ENCODE peak calls at places on chromosome 10, in ten cellular contexts. X is spleen; J is CD8-positive, alpha-beta memory T cell; H is neural progenitor cell; L is H1; S is fibroblast of lung; D is sigmoid colon; E is Panc1; T is adrenal gland; A is SJSA1. K is an unnamed sample. For H3K36me3, the result is how much of the 10 kb centered on the place peaks cover.

GRCh38 chr10:123741146-123741545 is 75.0 kb downstream of the GPR26 start:
- DNase-seq in H (no peak), X (no peak), E (no peak), S (no peak), L (no peak), A (no peak), D (no peak), J (no peak), T (no peak), K (no peak)

GRCh38 chr10:61471491-61471890 is 18.3 kb upstream of the TMEM26 start:
- DNase-seq in D (no peak), X (no peak), T (no peak), S (peak), L (no peak), J (no peak), E (no peak), A (no peak), H (no peak), K (no peak)

GRCh38 chr10:3102721-3103410 is 35.5 kb downstream of the PFKP start:
- DNase-seq in D (peak), X (no peak), J (no peak), L (no peak), S (peak), T (no peak), H (no peak), E (no peak), A (peak), K (no peak)

GRCh38 chr10:8312079-8312478 is 257.6 kb downstream of the GATA3 start:
- DNase-seq in A (no peak), D (no peak), S (peak), T (no peak), X (no peak), J (no peak), E (no peak), L (no peak), H (no peak), K (no peak)

GRCh38 chr10:21496285-21497176 is 29.0 kb downstream of the SKIDA1 start:
- DNase-seq in D (peak), E (no peak), S (peak), H (peak), X (peak), A (peak), L (no peak), J (peak), T (peak), K (peak)

GRCh38 chr10:93313798-93314197 is 168.3 kb downstream of the MYOF start:
- DNase-seq in T (no peak), D (no peak), E (no peak), H (no peak), L (no peak), X (no peak), J (no peak), S (peak), A (peak), K (no peak)

GRCh38 chr10:61417661-61418060 is 35.5 kb downstream of the TMEM26 start:
- DNase-seq in X (no peak), E (no peak), H (no peak), J (no peak), L (no peak), A (no peak), S (no peak), D (no peak), T (no peak), K (no peak)

GRCh38 chr10:75117996-75118395 is 6.5 kb downstream of the SAMD8 start:
- DNase-seq in S (no peak), H (no peak), E (no peak), T (no peak), L (no peak), J (no peak), D (no peak), A (no peak), X (no peak), K (no peak)

GRCh38 chr10:47447209-47447608 is 36.7 kb downstream of the ANXA8 start:
- DNase-seq in X (no peak), L (no peak), A (no peak), S (no peak), D (no peak), T (no peak), H (no peak), E (no peak), J (no peak), K (no peak)

GRCh38 chr10:26296351-26296750 is 79.8 kb downstream of the GAD2 start:
- DNase-seq in A (no peak), L (no peak), T (no peak), E (no peak), D (no peak), J (no peak), H (no peak), X (no peak), S (no peak), K (no peak)

GRCh38 chr10:36634916-36635315 is 490.5 kb upstream of the ANKRD30A start:
- DNase-seq in D (no peak), T (no peak), S (peak), X (no peak), L (no peak), E (no peak), H (no peak), J (no peak), A (peak), K (no peak)

GRCh38 chr10:45526309-45526708 is 146.3 kb downstream of the ZFAND4 start:
- DNase-seq in L (no peak), A (no peak), D (no peak), X (no peak), H (no peak), T (no peak), E (no peak), S (no peak), J (no peak), K (peak)

GRCh38 chr10:63058236-63058635 is 74.9 kb upstream of the NRBF2 start:
- DNase-seq in L (no peak), E (no peak), H (no peak), D (no peak), A (no peak), S (no peak), J (no peak), T (no peak), X (no peak), K (no peak)

GRCh38 chr10:44382981-44383748 is 1.7 kb downstream of the CXCL12 start:
- DNase-seq in S (no peak), L (no peak), E (no peak), X (peak), H (peak), T (no peak), D (peak), J (no peak), A (no peak), K (peak)

GRCh38 chr10:98467506-98468318 is 21.0 kb upstream of the HPS1 start:
- DNase-seq in D (peak), T (peak), E (peak), H (peak), J (peak), L (peak), A (peak), S (peak), X (peak), K (peak)

GRCh38 chr10:6348091-6348862 is 145.5 kb downstream of the PFKFB3 start:
- DNase-seq in D (no peak), X (peak), A (peak), T (peak), E (no peak), L (no peak), H (no peak), J (peak), S (peak), K (peak)

GRCh38 chr10:6321880-6322279 is 119.1 kb downstream of the PFKFB3 start:
- DNase-seq in A (peak), J (no peak), T (no peak), L (no peak), H (no peak), E (no peak), S (peak), D (no peak), X (no peak), K (no peak)

GRCh38 chr10:100737359-100738054 is 7.9 kb upstream of the PAX2 start:
- DNase-seq in A (no peak), S (no peak), L (no peak), T (no peak), D (no peak), J (no peak), X (peak), E (no peak), H (peak), K (no peak)

GRCh38 chr10:47308775-47309174 is 8.8 kb downstream of the GDF10 start:
- DNase-seq in S (no peak), E (no peak), X (no peak), J (no peak), H (no peak), A (no peak), L (no peak), T (no peak), D (no peak), K (peak)

GRCh38 chr10:51063166-51063565 is 11.1 kb upstream of the PRKG1 start:
- DNase-seq in J (no peak), T (no peak), E (no peak), L (no peak), D (no peak), A (no peak), X (no peak), S (no peak), H (no peak), K (no peak)

GRCh38 chr10:132230557-132231210 is 43.9 kb downstream of the DPYSL4 start:
- DNase-seq in H (no peak), E (no peak), D (no peak), T (no peak), A (no peak), L (no peak), X (no peak), S (no peak), J (no peak), K (no peak)

GRCh38 chr10:47456794-47457527 is 27.0 kb downstream of the ANXA8 start:
- DNase-seq in S (no peak), D (no peak), L (no peak), T (no peak), X (no peak), A (no peak), J (no peak), H (no peak), E (no peak), K (peak)

GRCh38 chr10:114489521-114490310 is 85.4 kb upstream of the AFAP1L2 start:
- DNase-seq in H (peak), S (peak), T (no peak), J (no peak), L (no peak), X (no peak), A (no peak), E (no peak), D (no peak), K (no peak)

GRCh38 chr10:130206216-130206737 is 70.1 kb downstream of the GLRX3 start:
- DNase-seq in D (no peak), L (no peak), S (no peak), E (no peak), X (no peak), H (no peak), J (no peak), A (no peak), T (no peak), K (no peak)

DNA sequence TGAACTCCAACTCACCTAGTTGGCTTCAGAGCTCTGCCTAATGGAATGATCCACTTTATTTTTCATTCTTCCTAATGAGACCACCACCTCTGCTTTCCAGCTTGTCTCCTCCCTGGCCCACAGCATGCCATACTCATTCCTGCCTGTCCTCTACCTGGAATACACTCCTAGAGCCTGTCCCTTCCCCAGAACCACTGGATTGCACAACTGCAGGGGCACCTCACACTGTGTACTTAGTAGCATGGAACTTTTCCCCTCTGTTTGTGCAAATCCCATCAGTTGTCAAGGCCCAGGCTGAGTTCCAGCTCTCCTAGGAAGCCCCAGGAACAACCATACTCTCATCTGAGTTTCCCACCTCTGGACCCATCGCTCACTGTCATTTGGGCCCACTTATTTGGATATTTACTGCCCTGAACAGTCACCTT is 15.6 kb downstream of the ALDH18A1 start:
- DNase-seq in T (no peak), L (no peak), H (no peak), D (no peak), J (no peak), A (no peak), E (no peak), X (no peak), S (no peak), K (no peak)
- H3K36me3 ChIP-seq in T (under half), L (under half), H (under half), D (half or more), J (under half), A (under half), E (under half), X (half or more), S (under half), K (under half)

DNA sequence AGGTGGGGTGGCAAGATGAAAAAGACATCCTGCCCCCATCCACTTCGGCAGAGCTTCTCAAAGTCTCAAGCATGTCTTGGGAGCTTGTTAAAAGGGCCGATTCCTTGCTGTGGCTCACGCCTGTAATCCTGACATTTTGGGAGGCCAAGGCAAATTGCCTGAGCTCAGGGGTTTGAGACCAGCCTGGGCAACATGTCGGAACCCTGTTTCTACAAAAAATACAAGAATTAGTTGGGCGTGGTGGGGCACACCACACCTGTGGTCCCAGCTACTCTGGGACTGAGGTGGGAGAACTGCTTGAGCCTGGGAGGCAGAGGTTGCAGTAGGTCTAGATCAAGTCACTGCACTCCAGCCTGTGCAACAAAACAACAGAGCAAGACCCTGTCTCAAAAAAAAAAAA is 14.5 kb downstream of the TRIM8 start:
- DNase-seq in D (no peak), H (no peak), X (no peak), J (no peak), T (no peak), E (no peak), A (no peak), S (no peak), L (no peak), K (no peak)
- H3K36me3 ChIP-seq in D (half or more), H (under half), X (under half), J (under half), T (under half), E (under half), A (half or more), S (under half), L (under half), K (under half)

GRCh38 chr10:124989526-124989925 is 47.6 kb downstream of the ZRANB1 start:
- DNase-seq in H (no peak), D (no peak), J (no peak), E (no peak), A (no peak), S (no peak), T (no peak), L (no peak), X (no peak), K (no peak)

GRCh38 chr10:124991872-124992271 is 49.9 kb downstream of the ZRANB1 start:
- DNase-seq in A (no peak), S (no peak), L (no peak), D (no peak), T (no peak), J (no peak), X (no peak), H (no peak), E (no peak), K (no peak)

GRCh38 chr10:124992462-124993344 is 50.8 kb downstream of the ZRANB1 start:
- DNase-seq in L (no peak), A (peak), E (peak), H (peak), D (peak), J (no peak), X (peak), T (peak), S (peak), K (peak)

GRCh38 chr10:124993345-124993708 is 51.4 kb downstream of the ZRANB1 start:
- DNase-seq in A (no peak), X (no peak), H (no peak), L (no peak), T (no peak), D (no peak), J (no peak), S (no peak), E (no peak), K (no peak)

GRCh38 chr10:124990671-124991625 is 49.0 kb downstream of the ZRANB1 start:
- DNase-seq in E (no peak), D (no peak), H (no peak), J (no peak), A (no peak), S (no peak), T (no peak), L (no peak), X (peak), K (no peak)
- H3K36me3 ChIP-seq in E (under half), D (half or more), H (under half), J (under half), A (half or more), S (under half), T (under half), L (half or more), X (under half), K (under half)

DNA sequence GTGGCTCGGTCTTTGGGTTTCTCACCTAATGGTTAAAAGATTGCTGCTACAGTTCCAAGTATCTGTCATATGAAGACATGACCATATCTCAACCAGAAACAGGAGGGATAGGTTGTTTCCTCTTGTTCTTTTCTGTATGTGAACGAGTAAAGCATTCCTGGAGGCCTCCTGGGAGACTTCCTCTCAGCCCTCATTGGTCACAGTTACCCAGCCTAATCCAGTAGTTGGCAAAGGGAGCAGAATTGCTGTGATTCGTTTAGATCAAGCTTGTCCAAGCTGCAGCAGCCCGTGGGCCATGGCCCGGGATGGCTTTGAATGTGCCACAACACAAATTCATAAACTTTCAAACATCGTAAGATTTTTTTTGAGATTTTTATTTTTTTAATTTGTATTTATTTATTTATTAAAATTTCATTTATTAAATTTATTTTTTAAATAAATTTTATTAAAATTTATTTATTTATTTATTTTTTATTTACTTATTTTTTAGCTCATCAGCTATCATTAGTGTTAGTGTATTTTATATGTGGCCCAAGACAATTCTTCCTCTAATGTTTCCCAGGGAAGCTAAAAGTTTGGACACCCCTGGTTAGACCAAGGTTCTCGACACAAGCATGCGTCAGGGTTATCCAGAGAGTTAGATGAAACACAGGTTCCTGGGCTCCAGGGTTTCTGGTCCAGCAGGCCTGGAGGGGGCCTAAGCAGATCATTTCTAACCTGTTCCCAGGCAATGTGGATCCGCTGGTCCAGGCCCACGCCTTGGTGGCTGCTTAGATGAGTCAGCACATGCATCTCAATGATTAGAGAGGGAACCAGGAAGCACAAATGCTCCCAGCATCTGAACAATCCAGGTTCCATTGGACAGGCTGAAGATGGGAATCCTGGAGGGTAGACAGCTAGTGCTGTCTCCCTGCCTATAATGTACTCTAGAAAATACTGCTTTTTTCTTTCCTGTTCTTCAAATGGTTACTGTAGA is 25.6 kb downstream of the CDC123 start:
- DNase-seq in S (peak), L (no peak), X (no peak), J (no peak), E (no peak), D (no peak), A (peak), T (no peak), H (no peak), K (no peak)
- H3K36me3 ChIP-seq in S (under half), L (under half), X (half or more), J (under half), E (under half), D (under half), A (half or more), T (under half), H (under half), K (under half)

GRCh38 chr10:119073584-119073983 is 7.0 kb downstream of the EIF3A start:
- DNase-seq in D (no peak), L (no peak), A (no peak), T (no peak), S (no peak), H (no peak), E (no peak), X (no peak), J (no peak), K (no peak)
- H3K36me3 ChIP-seq in D (under half), L (under half), A (half or more), T (under half), S (under half), H (under half), E (half or more), X (under half), J (under half), K (under half)

GRCh38 chr10:96244354-96244753 is 27.0 kb downstream of the BLNK start:
- DNase-seq in T (no peak), J (no peak), L (no peak), A (no peak), X (peak), S (no peak), D (no peak), H (no peak), E (no peak), K (no peak)
- H3K36me3 ChIP-seq in T (under half), J (under half), L (under half), A (under half), X (under half), S (under half), D (under half), H (under half), E (under half), K (under half)

DNA sequence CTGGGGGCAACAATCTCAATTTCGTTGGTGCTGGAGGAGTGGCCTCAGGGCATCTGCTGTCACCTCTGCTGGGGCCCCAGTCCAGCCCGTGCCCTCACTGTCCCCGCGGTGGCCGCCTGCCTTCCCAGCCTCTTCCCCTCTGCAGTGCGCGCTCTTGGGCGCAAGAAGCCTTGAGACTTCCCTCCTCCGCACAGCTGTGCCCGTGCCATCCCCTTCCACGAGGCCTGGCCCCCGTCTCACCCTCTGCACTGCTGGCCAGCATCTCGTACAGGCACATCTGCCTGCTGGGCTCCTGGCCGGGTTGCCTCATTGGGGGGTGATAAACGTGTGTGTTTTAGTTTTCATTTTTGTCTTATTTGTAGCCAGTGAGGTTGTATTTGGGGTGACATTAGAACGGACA is 14.0 kb downstream of the IDI2 start:
- DNase-seq in A (no peak), E (no peak), D (no peak), S (no peak), J (no peak), L (no peak), H (no peak), X (peak), T (no peak), K (no peak)
- H3K36me3 ChIP-seq in A (half or more), E (under half), D (half or more), S (under half), J (half or more), L (half or more), H (under half), X (half or more), T (under half), K (half or more)

DNA sequence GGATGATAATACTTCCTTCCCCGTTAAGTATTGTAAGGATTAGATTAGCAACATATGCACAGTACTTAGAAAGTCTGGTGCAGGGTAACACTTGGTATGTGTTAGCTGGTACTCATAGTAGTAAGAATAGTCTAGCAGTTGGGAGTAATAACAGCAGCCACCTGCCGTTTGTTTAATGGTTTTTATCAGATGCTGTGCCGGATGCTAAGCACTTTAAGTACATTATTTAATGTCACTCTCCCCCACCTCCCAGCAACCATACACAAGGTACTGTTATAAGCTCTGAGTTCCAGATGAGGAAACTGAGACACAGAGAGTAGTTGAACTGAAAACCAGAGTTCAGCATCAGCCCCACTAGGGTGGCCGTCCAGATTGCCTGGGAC is 60.1 kb downstream of the ZMIZ1 start:
- DNase-seq in J (no peak), S (no peak), D (no peak), E (no peak), T (no peak), A (no peak), H (no peak), L (no peak), X (no peak), K (no peak)
- H3K36me3 ChIP-seq in J (under half), S (under half), D (half or more), E (under half), T (under half), A (half or more), H (under half), L (under half), X (under half), K (under half)

K was measured in body of pancreas.